ENCODE peak calls at places on chromosomes 13 and 19, in six cellular contexts. One of them, this sample, is unnamed.

GRCh38 chr13:41179593-41180250 is 14.6 kb downstream of the KBTBD7 start:
- DNase-seq in transverse colon: no peak
- DNase-seq in CD4-positive, alpha-beta T cell: no peak
- DNase-seq in neural progenitor cell: no peak
- DNase-seq in right cardiac atrium: no peak
- DNase-seq in CD8-positive, alpha-beta T cell: no peak
- DNase-seq in this sample: no peak

GRCh38 chr13:59543418-59543817 is 620.3 kb downstream of the DIAPH3 start:
- DNase-seq in CD4-positive, alpha-beta T cell: no peak
- DNase-seq in CD8-positive, alpha-beta T cell: no peak
- DNase-seq in transverse colon: no peak
- DNase-seq in right cardiac atrium: no peak
- DNase-seq in neural progenitor cell: no peak
- DNase-seq in this sample: no peak

GRCh38 chr13:83667606-83668005 is 214.7 kb downstream of the SLITRK1 start:
- DNase-seq in right cardiac atrium: no peak
- DNase-seq in transverse colon: no peak
- DNase-seq in CD4-positive, alpha-beta T cell: no peak
- DNase-seq in CD8-positive, alpha-beta T cell: no peak
- DNase-seq in neural progenitor cell: no peak
- DNase-seq in this sample: no peak

GRCh38 chr13:67438465-67438864 is 208.3 kb upstream of the PCDH9 start:
- DNase-seq in neural progenitor cell: peak; percentile 49
- DNase-seq in CD8-positive, alpha-beta T cell: no peak
- DNase-seq in CD4-positive, alpha-beta T cell: no peak
- DNase-seq in right cardiac atrium: no peak
- DNase-seq in transverse colon: no peak
- DNase-seq in this sample: no peak

GRCh38 chr13:48334534-48335127 is 31.1 kb downstream of the RB1 start:
- DNase-seq in CD8-positive, alpha-beta T cell: no peak
- DNase-seq in neural progenitor cell: peak; percentile 31
- DNase-seq in CD4-positive, alpha-beta T cell: no peak
- DNase-seq in transverse colon: no peak
- DNase-seq in right cardiac atrium: no peak
- DNase-seq in this sample: no peak

GRCh38 chr19:1016647-1017114 is 4.2 kb downstream of the TMEM259 start:
- DNase-seq in right cardiac atrium: no peak
- DNase-seq in transverse colon: peak; percentile 60
- DNase-seq in CD4-positive, alpha-beta T cell: no peak
- DNase-seq in neural progenitor cell: no peak
- DNase-seq in CD8-positive, alpha-beta T cell: no peak
- DNase-seq in this sample: no peak

GRCh38 chr13:93248627-93249047 is 22.0 kb downstream of the GPC6 start:
- DNase-seq in neural progenitor cell: peak; percentile 73
- DNase-seq in transverse colon: no peak
- DNase-seq in CD4-positive, alpha-beta T cell: no peak
- DNase-seq in right cardiac atrium: peak; percentile 31
- DNase-seq in CD8-positive, alpha-beta T cell: no peak
- DNase-seq in this sample: peak; percentile 68

GRCh38 chr13:65028101-65028500 is 2202.0 kb downstream of the PCDH9 start:
- DNase-seq in CD8-positive, alpha-beta T cell: no peak
- DNase-seq in CD4-positive, alpha-beta T cell: no peak
- DNase-seq in right cardiac atrium: no peak
- DNase-seq in transverse colon: no peak
- DNase-seq in neural progenitor cell: no peak
- DNase-seq in this sample: no peak

GRCh38 chr19:48552406-48553322 is 692 bp downstream of the SULT2B1 start:
- DNase-seq in CD4-positive, alpha-beta T cell: no peak
- DNase-seq in CD8-positive, alpha-beta T cell: no peak
- DNase-seq in neural progenitor cell: no peak
- DNase-seq in transverse colon: no peak
- DNase-seq in right cardiac atrium: no peak
- DNase-seq in this sample: no peak

GRCh38 chr13:83881031-83881727 is 1.1 kb downstream of the SLITRK1 start:
- DNase-seq in CD4-positive, alpha-beta T cell: no peak
- DNase-seq in neural progenitor cell: peak; percentile 8
- DNase-seq in transverse colon: no peak
- DNase-seq in CD8-positive, alpha-beta T cell: no peak
- DNase-seq in right cardiac atrium: no peak
- DNase-seq in this sample: no peak

GRCh38 chr19:4175669-4175931 is 6.8 kb downstream of the SIRT6 start:
- DNase-seq in neural progenitor cell: no peak
- DNase-seq in CD8-positive, alpha-beta T cell: no peak
- DNase-seq in right cardiac atrium: no peak
- DNase-seq in transverse colon: no peak
- DNase-seq in CD4-positive, alpha-beta T cell: no peak
- DNase-seq in this sample: no peak

GRCh38 chr13:109941221-109941620 is 154.8 kb upstream of the IRS2 start:
- DNase-seq in transverse colon: no peak
- DNase-seq in right cardiac atrium: no peak
- DNase-seq in CD8-positive, alpha-beta T cell: no peak
- DNase-seq in CD4-positive, alpha-beta T cell: no peak
- DNase-seq in neural progenitor cell: no peak
- DNase-seq in this sample: no peak

GRCh38 chr13:109939838-109940237 is 153.5 kb upstream of the IRS2 start:
- DNase-seq in CD8-positive, alpha-beta T cell: no peak
- DNase-seq in neural progenitor cell: no peak
- DNase-seq in transverse colon: no peak
- DNase-seq in right cardiac atrium: no peak
- DNase-seq in CD4-positive, alpha-beta T cell: no peak
- DNase-seq in this sample: no peak

GRCh38 chr13:109939105-109939504 is 152.7 kb upstream of the IRS2 start:
- DNase-seq in neural progenitor cell: no peak
- DNase-seq in CD4-positive, alpha-beta T cell: no peak
- DNase-seq in CD8-positive, alpha-beta T cell: no peak
- DNase-seq in transverse colon: no peak
- DNase-seq in right cardiac atrium: no peak
- DNase-seq in this sample: no peak

GRCh38 chr13:109940637-109941036 is 154.3 kb upstream of the IRS2 start:
- DNase-seq in right cardiac atrium: no peak
- DNase-seq in neural progenitor cell: no peak
- DNase-seq in transverse colon: no peak
- DNase-seq in CD8-positive, alpha-beta T cell: no peak
- DNase-seq in CD4-positive, alpha-beta T cell: no peak
- DNase-seq in this sample: no peak

DNA sequence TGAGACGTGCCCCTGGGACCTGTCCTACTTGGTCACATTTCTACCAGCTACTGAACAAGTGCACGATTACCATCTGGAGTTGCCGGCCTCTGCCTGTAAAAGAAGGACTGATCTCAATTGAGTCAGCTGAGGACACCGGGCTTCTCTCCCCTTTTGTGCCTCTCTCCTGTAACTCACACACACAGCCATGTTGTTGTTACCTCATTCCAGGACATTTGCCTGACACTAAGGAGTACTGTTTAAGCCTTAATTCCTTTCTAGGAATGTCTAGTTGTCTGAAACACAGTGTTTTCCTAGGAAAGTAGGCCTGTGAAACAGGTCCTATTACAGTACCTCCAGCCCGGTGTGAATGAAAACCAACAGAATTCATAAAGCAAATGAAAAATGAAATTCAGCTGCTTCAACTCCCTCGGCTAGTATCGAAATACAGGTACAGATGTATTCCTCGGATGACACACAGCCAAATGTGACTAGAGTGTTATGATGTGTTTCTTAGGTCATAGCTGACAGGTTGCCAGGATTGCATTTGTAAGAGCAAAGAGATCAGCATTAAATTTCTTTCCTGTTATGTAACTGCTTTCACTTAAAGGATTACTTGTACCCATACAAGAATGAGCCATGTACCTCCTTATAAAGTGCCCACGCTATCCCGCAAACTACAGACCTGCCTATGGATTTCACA is 152.0 kb upstream of the IRS2 start:
- DNase-seq in right cardiac atrium: no peak
- DNase-seq in neural progenitor cell: no peak
- DNase-seq in transverse colon: no peak
- DNase-seq in CD8-positive, alpha-beta T cell: no peak
- DNase-seq in CD4-positive, alpha-beta T cell: no peak
- DNase-seq in this sample: no peak
- H3K27ac ChIP-seq in right cardiac atrium: no peak overlapping the region
- H3K27ac ChIP-seq in neural progenitor cell: no peak overlapping the region
- H3K27ac ChIP-seq in transverse colon: no peak overlapping the region
- H3K27ac ChIP-seq in CD8-positive, alpha-beta T cell: no peak overlapping the region
- H3K27ac ChIP-seq in CD4-positive, alpha-beta T cell: no peak overlapping the region
- H3K27ac ChIP-seq in this sample: no peak overlapping the region

DNA sequence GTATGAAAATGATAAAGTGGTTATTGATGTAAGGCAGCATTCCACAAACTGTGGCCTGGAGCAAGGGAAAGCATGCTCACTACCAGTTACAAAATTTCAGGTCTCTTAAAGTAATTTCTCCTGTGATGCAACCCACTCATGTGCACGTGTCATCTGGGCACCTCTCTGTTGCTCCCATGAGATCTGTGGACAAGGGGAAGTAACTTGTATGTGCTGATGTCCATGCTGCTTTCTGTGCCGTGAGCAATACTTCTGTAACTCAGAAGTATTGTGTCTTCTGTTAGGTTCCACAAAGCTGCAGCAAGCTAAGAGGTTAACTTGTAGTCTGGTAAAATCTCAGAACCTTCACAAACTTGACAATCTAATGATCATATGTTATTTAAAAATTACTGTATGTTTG is 930.0 kb upstream of the SLITRK6 start:
- DNase-seq in right cardiac atrium: no peak
- DNase-seq in transverse colon: no peak
- DNase-seq in CD8-positive, alpha-beta T cell: no peak
- DNase-seq in neural progenitor cell: no peak
- DNase-seq in CD4-positive, alpha-beta T cell: no peak
- DNase-seq in this sample: no peak
- H3K27ac ChIP-seq in right cardiac atrium: no peak overlapping the region
- H3K27ac ChIP-seq in transverse colon: no peak overlapping the region
- H3K27ac ChIP-seq in CD8-positive, alpha-beta T cell: no peak overlapping the region
- H3K27ac ChIP-seq in neural progenitor cell: no peak overlapping the region
- H3K27ac ChIP-seq in CD4-positive, alpha-beta T cell: no peak overlapping the region
- H3K27ac ChIP-seq in this sample: no peak overlapping the region

GRCh38 chr13:75186384-75186783 is 295.6 kb downstream of the TBC1D4 start:
- DNase-seq in CD8-positive, alpha-beta T cell: no peak
- DNase-seq in neural progenitor cell: no peak
- DNase-seq in transverse colon: no peak
- DNase-seq in right cardiac atrium: no peak
- DNase-seq in CD4-positive, alpha-beta T cell: no peak
- DNase-seq in this sample: no peak

GRCh38 chr13:75180805-75181455 is 301.0 kb downstream of the TBC1D4 start:
- DNase-seq in right cardiac atrium: no peak
- DNase-seq in CD4-positive, alpha-beta T cell: no peak
- DNase-seq in CD8-positive, alpha-beta T cell: no peak
- DNase-seq in neural progenitor cell: no peak
- DNase-seq in transverse colon: no peak
- DNase-seq in this sample: no peak

GRCh38 chr13:75178436-75178835 is 303.5 kb downstream of the TBC1D4 start:
- DNase-seq in CD4-positive, alpha-beta T cell: no peak
- DNase-seq in CD8-positive, alpha-beta T cell: no peak
- DNase-seq in neural progenitor cell: no peak
- DNase-seq in transverse colon: no peak
- DNase-seq in right cardiac atrium: no peak
- DNase-seq in this sample: no peak

GRCh38 chr13:75181906-75182305 is 300.1 kb downstream of the TBC1D4 start:
- DNase-seq in CD4-positive, alpha-beta T cell: no peak
- DNase-seq in transverse colon: no peak
- DNase-seq in right cardiac atrium: no peak
- DNase-seq in neural progenitor cell: no peak
- DNase-seq in CD8-positive, alpha-beta T cell: no peak
- DNase-seq in this sample: no peak
- H3K27ac ChIP-seq in CD4-positive, alpha-beta T cell: no peak overlapping the region
- H3K27ac ChIP-seq in transverse colon: no peak overlapping the region
- H3K27ac ChIP-seq in right cardiac atrium: no peak overlapping the region
- H3K27ac ChIP-seq in neural progenitor cell: no peak overlapping the region
- H3K27ac ChIP-seq in CD8-positive, alpha-beta T cell: no peak overlapping the region
- H3K27ac ChIP-seq in this sample: no peak overlapping the region

DNA sequence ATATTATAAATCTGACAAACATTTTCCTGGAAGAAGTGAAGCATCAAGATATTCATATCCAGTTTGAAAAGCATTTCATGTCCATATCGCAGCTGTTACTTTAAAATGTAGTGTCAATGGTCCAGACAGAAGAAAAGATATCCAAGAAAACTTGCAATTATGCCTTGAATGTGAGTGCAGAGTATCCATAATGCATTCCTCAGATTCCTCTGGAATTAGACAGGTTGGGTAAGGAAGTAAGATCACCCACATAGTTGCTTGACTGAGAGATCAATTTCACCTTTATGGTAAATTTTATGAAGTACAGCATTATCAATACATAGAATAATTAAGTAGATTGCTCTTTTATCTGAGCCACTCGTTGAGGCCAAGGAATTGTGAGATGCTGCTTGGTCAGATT is 327.0 kb upstream of the SLITRK5 start:
- DNase-seq in CD8-positive, alpha-beta T cell: no peak
- DNase-seq in transverse colon: no peak
- DNase-seq in right cardiac atrium: no peak
- DNase-seq in CD4-positive, alpha-beta T cell: no peak
- DNase-seq in neural progenitor cell: no peak
- DNase-seq in this sample: no peak
- H3K27ac ChIP-seq in CD8-positive, alpha-beta T cell: no peak overlapping the region
- H3K27ac ChIP-seq in transverse colon: no peak overlapping the region
- H3K27ac ChIP-seq in right cardiac atrium: no peak overlapping the region
- H3K27ac ChIP-seq in CD4-positive, alpha-beta T cell: no peak overlapping the region
- H3K27ac ChIP-seq in neural progenitor cell: no peak overlapping the region
- H3K27ac ChIP-seq in this sample: no peak overlapping the region

GRCh38 chr19:42301646-42302204 is at the start of gene PRR19:
- DNase-seq in right cardiac atrium: no peak
- DNase-seq in CD4-positive, alpha-beta T cell: no peak
- DNase-seq in transverse colon: peak; percentile 48
- DNase-seq in CD8-positive, alpha-beta T cell: no peak
- DNase-seq in neural progenitor cell: peak; percentile 58
- DNase-seq in this sample: no peak
- H3K27ac ChIP-seq in right cardiac atrium: no peak within 1 kb of the TSS
- H3K27ac ChIP-seq in CD4-positive, alpha-beta T cell: peak within 1 kb of the TSS; percentile 29
- H3K27ac ChIP-seq in transverse colon: peak within 1 kb of the TSS; percentile 71
- H3K27ac ChIP-seq in CD8-positive, alpha-beta T cell: peak within 1 kb of the TSS; percentile 37
- H3K27ac ChIP-seq in neural progenitor cell: peak within 1 kb of the TSS; percentile 18
- H3K27ac ChIP-seq in this sample: peak within 1 kb of the TSS; percentile 9

DNA sequence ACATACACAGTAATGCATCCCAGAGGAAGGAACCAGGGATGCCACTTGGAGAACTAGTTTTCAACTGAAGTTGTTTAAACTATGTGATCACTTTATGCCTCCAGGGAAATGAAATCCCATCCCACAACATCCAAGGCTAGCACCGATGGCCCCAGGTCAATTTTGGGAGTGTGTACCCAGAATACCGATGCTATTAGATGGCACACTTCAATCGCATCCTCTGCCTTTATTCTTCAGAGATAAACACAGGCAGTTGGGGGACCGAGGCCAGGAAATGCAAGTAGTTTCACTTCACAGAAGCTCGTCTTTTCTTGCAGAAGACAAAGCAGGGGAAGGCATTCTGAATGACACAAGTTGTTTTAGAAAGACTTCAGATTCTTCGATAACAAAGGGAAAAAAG is 13.8 kb downstream of the STK24 start:
- DNase-seq in transverse colon: no peak
- DNase-seq in right cardiac atrium: no peak
- DNase-seq in neural progenitor cell: no peak
- DNase-seq in CD4-positive, alpha-beta T cell: no peak
- DNase-seq in CD8-positive, alpha-beta T cell: no peak
- DNase-seq in this sample: no peak
- H3K27ac ChIP-seq in transverse colon: peak overlapping the region; percentile 57
- H3K27ac ChIP-seq in right cardiac atrium: no peak overlapping the region
- H3K27ac ChIP-seq in neural progenitor cell: peak overlapping the region; percentile 59
- H3K27ac ChIP-seq in CD4-positive, alpha-beta T cell: peak overlapping the region; percentile 68
- H3K27ac ChIP-seq in CD8-positive, alpha-beta T cell: peak overlapping the region; percentile 18
- H3K27ac ChIP-seq in this sample: no peak overlapping the region